ENCODE peak calls at places on chromosomes 7 and 10, in ten cellular contexts. One of them, this sample, is unnamed.

GRCh38 chr7:105697753-105698152 is 116.5 kb upstream of the EFCAB10 start:
- ATAC-seq in stimulated activated naive B cell treated with anti-CD40 and anti-IgM and Interleukin-4, amounts not matched to agents 10 μg/mL and 1 μg/mL and 100 μg/mL, for 72 hours: no peak
- ATAC-seq in RWPE2: no peak
- ATAC-seq in CD4-positive, alpha-beta T cell: no peak
- ATAC-seq in activated T-cell treated with anti-CD3 and anti-CD28 coated beads, Interleukin-2, amount 50 U/mL, for 4 hours: no peak
- ATAC-seq in psoas muscle: no peak
- ATAC-seq in CD8-positive, alpha-beta T cell: no peak
- ATAC-seq in activated CD8-positive, alpha-beta T cell treated with anti-CD3 and anti-CD28 coated beads, Interleukin-2, amount 10 ng/mL, durations not matched to agents 7 days and 5 days: no peak
- ATAC-seq in activated naive CD8-positive, alpha-beta T cell treated with anti-CD3 and anti-CD28 coated beads, Interleukin-2, amount 50 U/mL, for 24 hours: no peak
- ATAC-seq in right cardiac atrium: no peak
- ATAC-seq in this sample: no peak

GRCh38 chr7:151657173-151657572 is 137.5 kb upstream of the RHEB start:
- ATAC-seq in stimulated activated naive B cell treated with anti-CD40 and anti-IgM and Interleukin-4, amounts not matched to agents 10 μg/mL and 1 μg/mL and 100 μg/mL, for 72 hours: no peak
- ATAC-seq in RWPE2: no peak
- ATAC-seq in CD4-positive, alpha-beta T cell: no peak
- ATAC-seq in activated T-cell treated with anti-CD3 and anti-CD28 coated beads, Interleukin-2, amount 50 U/mL, for 4 hours: no peak
- ATAC-seq in psoas muscle: peak
- ATAC-seq in CD8-positive, alpha-beta T cell: no peak
- ATAC-seq in activated CD8-positive, alpha-beta T cell treated with anti-CD3 and anti-CD28 coated beads, Interleukin-2, amount 10 ng/mL, durations not matched to agents 7 days and 5 days: no peak
- ATAC-seq in activated naive CD8-positive, alpha-beta T cell treated with anti-CD3 and anti-CD28 coated beads, Interleukin-2, amount 50 U/mL, for 24 hours: no peak
- ATAC-seq in right cardiac atrium: peak
- ATAC-seq in this sample: no peak

GRCh38 chr10:536935-537334 is 152.5 kb downstream of the DIP2C start:
- ATAC-seq in stimulated activated naive B cell treated with anti-CD40 and anti-IgM and Interleukin-4, amounts not matched to agents 10 μg/mL and 1 μg/mL and 100 μg/mL, for 72 hours: no peak
- ATAC-seq in RWPE2: no peak
- ATAC-seq in CD4-positive, alpha-beta T cell: no peak
- ATAC-seq in activated T-cell treated with anti-CD3 and anti-CD28 coated beads, Interleukin-2, amount 50 U/mL, for 4 hours: no peak
- ATAC-seq in psoas muscle: no peak
- ATAC-seq in CD8-positive, alpha-beta T cell: no peak
- ATAC-seq in activated CD8-positive, alpha-beta T cell treated with anti-CD3 and anti-CD28 coated beads, Interleukin-2, amount 10 ng/mL, durations not matched to agents 7 days and 5 days: no peak
- ATAC-seq in activated naive CD8-positive, alpha-beta T cell treated with anti-CD3 and anti-CD28 coated beads, Interleukin-2, amount 50 U/mL, for 24 hours: no peak
- ATAC-seq in right cardiac atrium: no peak
- ATAC-seq in this sample: no peak

GRCh38 chr10:67914777-67915340 is 30.4 kb downstream of the SIRT1 start:
- ATAC-seq in stimulated activated naive B cell treated with anti-CD40 and anti-IgM and Interleukin-4, amounts not matched to agents 10 μg/mL and 1 μg/mL and 100 μg/mL, for 72 hours: no peak
- ATAC-seq in RWPE2: no peak
- ATAC-seq in CD4-positive, alpha-beta T cell: no peak
- ATAC-seq in activated T-cell treated with anti-CD3 and anti-CD28 coated beads, Interleukin-2, amount 50 U/mL, for 4 hours: no peak
- ATAC-seq in psoas muscle: no peak
- ATAC-seq in CD8-positive, alpha-beta T cell: no peak
- ATAC-seq in activated CD8-positive, alpha-beta T cell treated with anti-CD3 and anti-CD28 coated beads, Interleukin-2, amount 10 ng/mL, durations not matched to agents 7 days and 5 days: no peak
- ATAC-seq in activated naive CD8-positive, alpha-beta T cell treated with anti-CD3 and anti-CD28 coated beads, Interleukin-2, amount 50 U/mL, for 24 hours: no peak
- ATAC-seq in right cardiac atrium: no peak
- ATAC-seq in this sample: no peak

GRCh38 chr10:45383682-45384320 is 9.8 kb downstream of the ALOX5 start:
- ATAC-seq in stimulated activated naive B cell treated with anti-CD40 and anti-IgM and Interleukin-4, amounts not matched to agents 10 μg/mL and 1 μg/mL and 100 μg/mL, for 72 hours: no peak
- ATAC-seq in RWPE2: no peak
- ATAC-seq in CD4-positive, alpha-beta T cell: no peak
- ATAC-seq in activated T-cell treated with anti-CD3 and anti-CD28 coated beads, Interleukin-2, amount 50 U/mL, for 4 hours: no peak
- ATAC-seq in psoas muscle: no peak
- ATAC-seq in CD8-positive, alpha-beta T cell: no peak
- ATAC-seq in activated CD8-positive, alpha-beta T cell treated with anti-CD3 and anti-CD28 coated beads, Interleukin-2, amount 10 ng/mL, durations not matched to agents 7 days and 5 days: no peak
- ATAC-seq in activated naive CD8-positive, alpha-beta T cell treated with anti-CD3 and anti-CD28 coated beads, Interleukin-2, amount 50 U/mL, for 24 hours: no peak
- ATAC-seq in right cardiac atrium: no peak
- ATAC-seq in this sample: no peak

GRCh38 chr10:73818402-73818801 is 7.0 kb upstream of the NDST2 start:
- ATAC-seq in stimulated activated naive B cell treated with anti-CD40 and anti-IgM and Interleukin-4, amounts not matched to agents 10 μg/mL and 1 μg/mL and 100 μg/mL, for 72 hours: no peak
- ATAC-seq in RWPE2: no peak
- ATAC-seq in CD4-positive, alpha-beta T cell: no peak
- ATAC-seq in activated T-cell treated with anti-CD3 and anti-CD28 coated beads, Interleukin-2, amount 50 U/mL, for 4 hours: no peak
- ATAC-seq in psoas muscle: no peak
- ATAC-seq in CD8-positive, alpha-beta T cell: no peak
- ATAC-seq in activated CD8-positive, alpha-beta T cell treated with anti-CD3 and anti-CD28 coated beads, Interleukin-2, amount 10 ng/mL, durations not matched to agents 7 days and 5 days: no peak
- ATAC-seq in activated naive CD8-positive, alpha-beta T cell treated with anti-CD3 and anti-CD28 coated beads, Interleukin-2, amount 50 U/mL, for 24 hours: no peak
- ATAC-seq in right cardiac atrium: no peak
- ATAC-seq in this sample: no peak

GRCh38 chr7:134695321-134695860 is 48.7 kb downstream of the BPGM start:
- ATAC-seq in stimulated activated naive B cell treated with anti-CD40 and anti-IgM and Interleukin-4, amounts not matched to agents 10 μg/mL and 1 μg/mL and 100 μg/mL, for 72 hours: no peak
- ATAC-seq in RWPE2: no peak
- ATAC-seq in CD4-positive, alpha-beta T cell: no peak
- ATAC-seq in activated T-cell treated with anti-CD3 and anti-CD28 coated beads, Interleukin-2, amount 50 U/mL, for 4 hours: no peak
- ATAC-seq in psoas muscle: no peak
- ATAC-seq in CD8-positive, alpha-beta T cell: no peak
- ATAC-seq in activated CD8-positive, alpha-beta T cell treated with anti-CD3 and anti-CD28 coated beads, Interleukin-2, amount 10 ng/mL, durations not matched to agents 7 days and 5 days: no peak
- ATAC-seq in activated naive CD8-positive, alpha-beta T cell treated with anti-CD3 and anti-CD28 coated beads, Interleukin-2, amount 50 U/mL, for 24 hours: no peak
- ATAC-seq in right cardiac atrium: peak
- ATAC-seq in this sample: no peak

GRCh38 chr10:95334793-95335120 is 44.0 kb upstream of the PDLIM1 start:
- ATAC-seq in stimulated activated naive B cell treated with anti-CD40 and anti-IgM and Interleukin-4, amounts not matched to agents 10 μg/mL and 1 μg/mL and 100 μg/mL, for 72 hours: no peak
- ATAC-seq in RWPE2: no peak
- ATAC-seq in CD4-positive, alpha-beta T cell: no peak
- ATAC-seq in activated T-cell treated with anti-CD3 and anti-CD28 coated beads, Interleukin-2, amount 50 U/mL, for 4 hours: no peak
- ATAC-seq in psoas muscle: no peak
- ATAC-seq in CD8-positive, alpha-beta T cell: no peak
- ATAC-seq in activated CD8-positive, alpha-beta T cell treated with anti-CD3 and anti-CD28 coated beads, Interleukin-2, amount 10 ng/mL, durations not matched to agents 7 days and 5 days: no peak
- ATAC-seq in activated naive CD8-positive, alpha-beta T cell treated with anti-CD3 and anti-CD28 coated beads, Interleukin-2, amount 50 U/mL, for 24 hours: no peak
- ATAC-seq in right cardiac atrium: peak
- ATAC-seq in this sample: no peak

GRCh38 chr10:101072923-101073322 is 11.1 kb downstream of the KAZALD1 start:
- ATAC-seq in stimulated activated naive B cell treated with anti-CD40 and anti-IgM and Interleukin-4, amounts not matched to agents 10 μg/mL and 1 μg/mL and 100 μg/mL, for 72 hours: no peak
- ATAC-seq in RWPE2: no peak
- ATAC-seq in CD4-positive, alpha-beta T cell: no peak
- ATAC-seq in activated T-cell treated with anti-CD3 and anti-CD28 coated beads, Interleukin-2, amount 50 U/mL, for 4 hours: no peak
- ATAC-seq in psoas muscle: no peak
- ATAC-seq in CD8-positive, alpha-beta T cell: no peak
- ATAC-seq in activated CD8-positive, alpha-beta T cell treated with anti-CD3 and anti-CD28 coated beads, Interleukin-2, amount 10 ng/mL, durations not matched to agents 7 days and 5 days: no peak
- ATAC-seq in activated naive CD8-positive, alpha-beta T cell treated with anti-CD3 and anti-CD28 coated beads, Interleukin-2, amount 50 U/mL, for 24 hours: no peak
- ATAC-seq in right cardiac atrium: no peak
- ATAC-seq in this sample: no peak

GRCh38 chr7:106855540-106856132 is 9.4 kb upstream of the PIK3CG start:
- ATAC-seq in stimulated activated naive B cell treated with anti-CD40 and anti-IgM and Interleukin-4, amounts not matched to agents 10 μg/mL and 1 μg/mL and 100 μg/mL, for 72 hours: peak
- ATAC-seq in RWPE2: no peak
- ATAC-seq in CD4-positive, alpha-beta T cell: no peak
- ATAC-seq in activated T-cell treated with anti-CD3 and anti-CD28 coated beads, Interleukin-2, amount 50 U/mL, for 4 hours: peak
- ATAC-seq in psoas muscle: no peak
- ATAC-seq in CD8-positive, alpha-beta T cell: no peak
- ATAC-seq in activated CD8-positive, alpha-beta T cell treated with anti-CD3 and anti-CD28 coated beads, Interleukin-2, amount 10 ng/mL, durations not matched to agents 7 days and 5 days: no peak
- ATAC-seq in activated naive CD8-positive, alpha-beta T cell treated with anti-CD3 and anti-CD28 coated beads, Interleukin-2, amount 50 U/mL, for 24 hours: peak
- ATAC-seq in right cardiac atrium: no peak
- ATAC-seq in this sample: peak

GRCh38 chr7:135158874-135159273 is 11.0 kb downstream of the TMEM140 start:
- ATAC-seq in stimulated activated naive B cell treated with anti-CD40 and anti-IgM and Interleukin-4, amounts not matched to agents 10 μg/mL and 1 μg/mL and 100 μg/mL, for 72 hours: no peak
- ATAC-seq in RWPE2: no peak
- ATAC-seq in CD4-positive, alpha-beta T cell: no peak
- ATAC-seq in activated T-cell treated with anti-CD3 and anti-CD28 coated beads, Interleukin-2, amount 50 U/mL, for 4 hours: no peak
- ATAC-seq in psoas muscle: peak
- ATAC-seq in CD8-positive, alpha-beta T cell: no peak
- ATAC-seq in activated CD8-positive, alpha-beta T cell treated with anti-CD3 and anti-CD28 coated beads, Interleukin-2, amount 10 ng/mL, durations not matched to agents 7 days and 5 days: no peak
- ATAC-seq in activated naive CD8-positive, alpha-beta T cell treated with anti-CD3 and anti-CD28 coated beads, Interleukin-2, amount 50 U/mL, for 24 hours: no peak
- ATAC-seq in right cardiac atrium: peak
- ATAC-seq in this sample: no peak

GRCh38 chr7:89927762-89928161 is 226.5 kb upstream of the STEAP1 start:
- ATAC-seq in stimulated activated naive B cell treated with anti-CD40 and anti-IgM and Interleukin-4, amounts not matched to agents 10 μg/mL and 1 μg/mL and 100 μg/mL, for 72 hours: no peak
- ATAC-seq in RWPE2: no peak
- ATAC-seq in CD4-positive, alpha-beta T cell: no peak
- ATAC-seq in activated T-cell treated with anti-CD3 and anti-CD28 coated beads, Interleukin-2, amount 50 U/mL, for 4 hours: no peak
- ATAC-seq in psoas muscle: no peak
- ATAC-seq in CD8-positive, alpha-beta T cell: no peak
- ATAC-seq in activated CD8-positive, alpha-beta T cell treated with anti-CD3 and anti-CD28 coated beads, Interleukin-2, amount 10 ng/mL, durations not matched to agents 7 days and 5 days: no peak
- ATAC-seq in activated naive CD8-positive, alpha-beta T cell treated with anti-CD3 and anti-CD28 coated beads, Interleukin-2, amount 50 U/mL, for 24 hours: no peak
- ATAC-seq in right cardiac atrium: peak
- ATAC-seq in this sample: no peak

GRCh38 chr7:139182363-139182762 is 48.7 kb upstream of the UBN2 start:
- ATAC-seq in stimulated activated naive B cell treated with anti-CD40 and anti-IgM and Interleukin-4, amounts not matched to agents 10 μg/mL and 1 μg/mL and 100 μg/mL, for 72 hours: no peak
- ATAC-seq in RWPE2: no peak
- ATAC-seq in CD4-positive, alpha-beta T cell: no peak
- ATAC-seq in activated T-cell treated with anti-CD3 and anti-CD28 coated beads, Interleukin-2, amount 50 U/mL, for 4 hours: no peak
- ATAC-seq in psoas muscle: no peak
- ATAC-seq in CD8-positive, alpha-beta T cell: no peak
- ATAC-seq in activated CD8-positive, alpha-beta T cell treated with anti-CD3 and anti-CD28 coated beads, Interleukin-2, amount 10 ng/mL, durations not matched to agents 7 days and 5 days: no peak
- ATAC-seq in activated naive CD8-positive, alpha-beta T cell treated with anti-CD3 and anti-CD28 coated beads, Interleukin-2, amount 50 U/mL, for 24 hours: no peak
- ATAC-seq in right cardiac atrium: no peak
- ATAC-seq in this sample: no peak

GRCh38 chr10:102555781-102556328 is 52.1 kb downstream of the SUFU start:
- ATAC-seq in stimulated activated naive B cell treated with anti-CD40 and anti-IgM and Interleukin-4, amounts not matched to agents 10 μg/mL and 1 μg/mL and 100 μg/mL, for 72 hours: no peak
- ATAC-seq in RWPE2: peak
- ATAC-seq in CD4-positive, alpha-beta T cell: no peak
- ATAC-seq in activated T-cell treated with anti-CD3 and anti-CD28 coated beads, Interleukin-2, amount 50 U/mL, for 4 hours: no peak
- ATAC-seq in psoas muscle: peak
- ATAC-seq in CD8-positive, alpha-beta T cell: no peak
- ATAC-seq in activated CD8-positive, alpha-beta T cell treated with anti-CD3 and anti-CD28 coated beads, Interleukin-2, amount 10 ng/mL, durations not matched to agents 7 days and 5 days: no peak
- ATAC-seq in activated naive CD8-positive, alpha-beta T cell treated with anti-CD3 and anti-CD28 coated beads, Interleukin-2, amount 50 U/mL, for 24 hours: no peak
- ATAC-seq in right cardiac atrium: peak
- ATAC-seq in this sample: no peak

GRCh38 chr10:23419657-23420319 is 19.1 kb upstream of the OTUD1 start:
- ATAC-seq in stimulated activated naive B cell treated with anti-CD40 and anti-IgM and Interleukin-4, amounts not matched to agents 10 μg/mL and 1 μg/mL and 100 μg/mL, for 72 hours: no peak
- ATAC-seq in RWPE2: peak
- ATAC-seq in CD4-positive, alpha-beta T cell: no peak
- ATAC-seq in activated T-cell treated with anti-CD3 and anti-CD28 coated beads, Interleukin-2, amount 50 U/mL, for 4 hours: no peak
- ATAC-seq in psoas muscle: no peak
- ATAC-seq in CD8-positive, alpha-beta T cell: no peak
- ATAC-seq in activated CD8-positive, alpha-beta T cell treated with anti-CD3 and anti-CD28 coated beads, Interleukin-2, amount 10 ng/mL, durations not matched to agents 7 days and 5 days: no peak
- ATAC-seq in activated naive CD8-positive, alpha-beta T cell treated with anti-CD3 and anti-CD28 coated beads, Interleukin-2, amount 50 U/mL, for 24 hours: no peak
- ATAC-seq in right cardiac atrium: no peak
- ATAC-seq in this sample: no peak

GRCh38 chr7:112873831-112874553 is 83.8 kb upstream of the TMEM168 start:
- ATAC-seq in stimulated activated naive B cell treated with anti-CD40 and anti-IgM and Interleukin-4, amounts not matched to agents 10 μg/mL and 1 μg/mL and 100 μg/mL, for 72 hours: peak
- ATAC-seq in RWPE2: no peak
- ATAC-seq in CD4-positive, alpha-beta T cell: no peak
- ATAC-seq in activated T-cell treated with anti-CD3 and anti-CD28 coated beads, Interleukin-2, amount 50 U/mL, for 4 hours: no peak
- ATAC-seq in psoas muscle: no peak
- ATAC-seq in CD8-positive, alpha-beta T cell: no peak
- ATAC-seq in activated CD8-positive, alpha-beta T cell treated with anti-CD3 and anti-CD28 coated beads, Interleukin-2, amount 10 ng/mL, durations not matched to agents 7 days and 5 days: no peak
- ATAC-seq in activated naive CD8-positive, alpha-beta T cell treated with anti-CD3 and anti-CD28 coated beads, Interleukin-2, amount 50 U/mL, for 24 hours: peak
- ATAC-seq in right cardiac atrium: no peak
- ATAC-seq in this sample: no peak

GRCh38 chr10:126924915-126925300 is 19.7 kb downstream of the DOCK1 start:
- ATAC-seq in stimulated activated naive B cell treated with anti-CD40 and anti-IgM and Interleukin-4, amounts not matched to agents 10 μg/mL and 1 μg/mL and 100 μg/mL, for 72 hours: no peak
- ATAC-seq in RWPE2: peak
- ATAC-seq in CD4-positive, alpha-beta T cell: no peak
- ATAC-seq in activated T-cell treated with anti-CD3 and anti-CD28 coated beads, Interleukin-2, amount 50 U/mL, for 4 hours: no peak
- ATAC-seq in psoas muscle: no peak
- ATAC-seq in CD8-positive, alpha-beta T cell: no peak
- ATAC-seq in activated CD8-positive, alpha-beta T cell treated with anti-CD3 and anti-CD28 coated beads, Interleukin-2, amount 10 ng/mL, durations not matched to agents 7 days and 5 days: no peak
- ATAC-seq in activated naive CD8-positive, alpha-beta T cell treated with anti-CD3 and anti-CD28 coated beads, Interleukin-2, amount 50 U/mL, for 24 hours: no peak
- ATAC-seq in right cardiac atrium: no peak
- ATAC-seq in this sample: no peak

GRCh38 chr7:130867039-130867438 is 133.0 kb upstream of the KLF14 start:
- ATAC-seq in stimulated activated naive B cell treated with anti-CD40 and anti-IgM and Interleukin-4, amounts not matched to agents 10 μg/mL and 1 μg/mL and 100 μg/mL, for 72 hours: no peak
- ATAC-seq in RWPE2: no peak
- ATAC-seq in CD4-positive, alpha-beta T cell: no peak
- ATAC-seq in activated T-cell treated with anti-CD3 and anti-CD28 coated beads, Interleukin-2, amount 50 U/mL, for 4 hours: peak
- ATAC-seq in psoas muscle: no peak
- ATAC-seq in CD8-positive, alpha-beta T cell: no peak
- ATAC-seq in activated CD8-positive, alpha-beta T cell treated with anti-CD3 and anti-CD28 coated beads, Interleukin-2, amount 10 ng/mL, durations not matched to agents 7 days and 5 days: no peak
- ATAC-seq in activated naive CD8-positive, alpha-beta T cell treated with anti-CD3 and anti-CD28 coated beads, Interleukin-2, amount 50 U/mL, for 24 hours: no peak
- ATAC-seq in right cardiac atrium: peak
- ATAC-seq in this sample: peak

GRCh38 chr10:81978238-81978637 is 103.2 kb downstream of the NRG3 start:
- ATAC-seq in stimulated activated naive B cell treated with anti-CD40 and anti-IgM and Interleukin-4, amounts not matched to agents 10 μg/mL and 1 μg/mL and 100 μg/mL, for 72 hours: no peak
- ATAC-seq in RWPE2: no peak
- ATAC-seq in CD4-positive, alpha-beta T cell: no peak
- ATAC-seq in activated T-cell treated with anti-CD3 and anti-CD28 coated beads, Interleukin-2, amount 50 U/mL, for 4 hours: no peak
- ATAC-seq in psoas muscle: no peak
- ATAC-seq in CD8-positive, alpha-beta T cell: no peak
- ATAC-seq in activated CD8-positive, alpha-beta T cell treated with anti-CD3 and anti-CD28 coated beads, Interleukin-2, amount 10 ng/mL, durations not matched to agents 7 days and 5 days: no peak
- ATAC-seq in activated naive CD8-positive, alpha-beta T cell treated with anti-CD3 and anti-CD28 coated beads, Interleukin-2, amount 50 U/mL, for 24 hours: no peak
- ATAC-seq in right cardiac atrium: no peak
- ATAC-seq in this sample: no peak

GRCh38 chr7:55535637-55536016 is 36.7 kb downstream of the VOPP1 start:
- ATAC-seq in stimulated activated naive B cell treated with anti-CD40 and anti-IgM and Interleukin-4, amounts not matched to agents 10 μg/mL and 1 μg/mL and 100 μg/mL, for 72 hours: no peak
- ATAC-seq in RWPE2: no peak
- ATAC-seq in CD4-positive, alpha-beta T cell: no peak
- ATAC-seq in activated T-cell treated with anti-CD3 and anti-CD28 coated beads, Interleukin-2, amount 50 U/mL, for 4 hours: no peak
- ATAC-seq in psoas muscle: no peak
- ATAC-seq in CD8-positive, alpha-beta T cell: no peak
- ATAC-seq in activated CD8-positive, alpha-beta T cell treated with anti-CD3 and anti-CD28 coated beads, Interleukin-2, amount 10 ng/mL, durations not matched to agents 7 days and 5 days: no peak
- ATAC-seq in activated naive CD8-positive, alpha-beta T cell treated with anti-CD3 and anti-CD28 coated beads, Interleukin-2, amount 50 U/mL, for 24 hours: no peak
- ATAC-seq in right cardiac atrium: no peak
- ATAC-seq in this sample: no peak